ENCODE peak calls at places on chromosomes 16 and 17, in four cellular contexts. Q is AG09319, G is chondrocyte, R is NCI-H226. K is an unnamed sample.

GRCh38 chr16:71837150-71837549 is 8.6 kb upstream of the ATXN1L start:
- DNase-seq in R (no peak), G (no peak), Q (no peak), K (no peak)

GRCh38 chr16:15648135-15648730 is 1.8 kb upstream of the NDE1 start:
- DNase-seq in G (no peak), R (no peak), Q (no peak), K (no peak)

GRCh38 chr16:72886366-72886974 is 161.5 kb downstream of the ZFHX3 start:
- DNase-seq in R (no peak), G (no peak), Q (no peak), K (no peak)

GRCh38 chr17:16585796-16586195 is 16.8 kb upstream of the ZNF287 start:
- DNase-seq in G (no peak), R (no peak), Q (no peak), K (no peak)

GRCh38 chr16:1991135-1991551 is 1.4 kb downstream of the SYNGR3 start:
- DNase-seq in Q (no peak), R (no peak), G (no peak), K (no peak)

GRCh38 chr17:77285594-77286390 is 145.0 kb downstream of the SEC14L1 start:
- DNase-seq in Q (no peak), G (peak), R (peak), K (no peak)

GRCh38 chr17:7307686-7308624 is 527 bp downstream of the EIF5A start:
- DNase-seq in Q (no peak), G (no peak), R (peak), K (no peak)

GRCh38 chr17:19346351-19347255 is 15.9 kb downstream of the B9D1 start:
- DNase-seq in Q (peak), G (peak), R (peak), K (no peak)

GRCh38 chr17:13114601-13115024 is 96.8 kb upstream of the ELAC2 start:
- DNase-seq in G (no peak), Q (peak), R (peak), K (no peak)

GRCh38 chr17:37605813-37606505 is 3.3 kb downstream of the SYNRG start:
- DNase-seq in G (no peak), Q (no peak), R (no peak), K (no peak)

GRCh38 chr17:32525116-32525515 is 38.3 kb downstream of the CDK5R1 start:
- DNase-seq in G (no peak), R (peak), Q (no peak), K (peak)

GRCh38 chr17:58756246-58757161 is 850 bp downstream of the PPM1E start:
- DNase-seq in R (no peak), Q (no peak), G (no peak), K (peak)

GRCh38 chr17:29412780-29413565 is 22.8 kb downstream of the TAOK1 start:
- DNase-seq in R (no peak), Q (peak), G (no peak), K (no peak)

GRCh38 chr17:50127661-50128361 is 2.1 kb downstream of the SAMD14 start:
- DNase-seq in R (no peak), G (no peak), Q (no peak), K (no peak)

GRCh38 chr17:17325816-17326215 is 22.6 kb downstream of the NT5M start:
- DNase-seq in R (no peak), G (peak), Q (no peak), K (no peak)

GRCh38 chr17:74159226-74159840 is 44.1 kb upstream of the RPL38 start:
- DNase-seq in G (no peak), R (no peak), Q (no peak), K (no peak)

GRCh38 chr16:59899940-59900339 is 1165.8 kb upstream of the GOT2 start:
- DNase-seq in Q (no peak), G (no peak), R (no peak), K (no peak)

GRCh38 chr17:29061036-29061435 is 18.1 kb downstream of the PIPOX start:
- DNase-seq in G (no peak), Q (no peak), R (no peak), K (no peak)

GRCh38 chr16:76081936-76082335 is 195.3 kb upstream of the CNTNAP4 start:
- DNase-seq in R (no peak), Q (no peak), G (no peak), K (no peak)

GRCh38 chr16:67482260-67482924 is 955 bp downstream of the AGRP start:
- DNase-seq in Q (no peak), R (no peak), G (no peak), K (no peak)

GRCh38 chr16:56307534-56307873 is 116.2 kb downstream of the GNAO1 start:
- DNase-seq in R (no peak), G (no peak), Q (no peak), K (no peak)

GRCh38 chr17:44363613-44364159 is at the start of gene FAM171A2:
- DNase-seq in R (peak), G (no peak), Q (no peak), K (no peak)

GRCh38 chr17:4533522-4534502 is 21.4 kb downstream of the MYBBP1A start:
- DNase-seq in Q (no peak), R (no peak), G (no peak), K (peak)

GRCh38 chr17:45137561-45138305 is 2.2 kb downstream of the ACBD4 start:
- DNase-seq in R (no peak), G (peak), Q (no peak), K (no peak)

GRCh38 chr17:19578545-19578944 is 44.9 kb downstream of the SLC47A1 start:
- DNase-seq in R (no peak), Q (no peak), G (no peak), K (no peak)

GRCh38 chr16:89066746-89067145 is 26.9 kb upstream of the ACSF3 start:
- DNase-seq in R (no peak), G (no peak), Q (no peak), K (no peak)

GRCh38 chr16:57802635-57803412 is 533 bp upstream of the KIFC3 start:
- DNase-seq in Q (no peak), G (no peak), R (no peak), K (no peak)

GRCh38 chr16:81956213-81956948 is 54.9 kb downstream of the SDR42E1 start:
- DNase-seq in Q (peak), R (peak), G (no peak), K (no peak)

GRCh38 chr17:30230596-30231125 is 4.8 kb downstream of the SLC6A4 start:
- DNase-seq in R (no peak), Q (no peak), G (no peak), K (no peak)

GRCh38 chr16:70758786-70759185 is 42.2 kb downstream of the VAC14 start:
- DNase-seq in G (no peak), Q (no peak), R (no peak), K (no peak)